ENCODE peak calls at places on chromosome X, in seven cellular contexts. A is tibial nerve, Z is heart left ventricle, R is PC-3, H is osteoblast, O is fibroblast of lung, T is A549. N is an unnamed sample.

GRCh38 chrX:132443736-132444135 is 45.1 kb downstream of the MBNL3 start:
- DNase-seq in A (no peak), Z (no peak), R (no peak), H (no peak), O (no peak), T (no peak), N (no peak)

GRCh38 chrX:9147086-9147485 is 113.2 kb upstream of the FAM9B start:
- DNase-seq in A (no peak), Z (no peak), R (no peak), H (no peak), O (no peak), T (no peak), N (no peak)

GRCh38 chrX:12890467-12890866 is 16.0 kb upstream of the TLR8 start:
- DNase-seq in A (no peak), Z (no peak), R (no peak), H (no peak), O (peak), T (no peak), N (no peak)

GRCh38 chrX:109774706-109775105 is 41.6 kb upstream of the ACSL4 start:
- DNase-seq in A (no peak), Z (no peak), R (peak), H (peak), O (peak), T (peak), N (peak)

GRCh38 chrX:9510366-9510765 is 45.5 kb downstream of the TBL1X start:
- DNase-seq in A (no peak), Z (no peak), R (peak), H (no peak), O (no peak), T (no peak), N (no peak)

GRCh38 chrX:38214551-38214950 is 6.1 kb downstream of the SRPX start:
- DNase-seq in A (no peak), Z (no peak), R (peak), H (no peak), O (peak), T (no peak), N (no peak)

GRCh38 chrX:39196192-39197102 is 395.2 kb downstream of the MID1IP1 start:
- DNase-seq in A (peak), Z (no peak), R (peak), H (no peak), O (peak), T (no peak), N (peak)

GRCh38 chrX:46757593-46757992 is 1.3 kb downstream of the SLC9A7 start:
- DNase-seq in A (no peak), Z (no peak), R (peak), H (peak), O (peak), T (no peak), N (no peak)

GRCh38 chrX:52424658-52425057 is 55.8 kb downstream of the XAGE2 start:
- DNase-seq in A (no peak), Z (no peak), R (peak), H (no peak), O (peak), T (peak), N (no peak)

GRCh38 chrX:112687189-112687691 is 7.5 kb upstream of the LHFPL1 start:
- DNase-seq in A (no peak), Z (no peak), R (no peak), H (no peak), O (peak), T (no peak), N (no peak)

GRCh38 chrX:125436855-125437254 is 117.2 kb downstream of the TEX13C start:
- DNase-seq in A (no peak), Z (no peak), R (peak), H (no peak), O (no peak), T (peak), N (no peak)

GRCh38 chrX:54786972-54787371 is 11.1 kb downstream of the ITIH6 start:
- DNase-seq in A (no peak), Z (no peak), R (peak), H (no peak), O (no peak), T (peak), N (peak)

GRCh38 chrX:74421181-74422028 is at the start of gene SLC16A2:
- DNase-seq in A (peak), Z (peak), R (peak), H (peak), O (peak), T (peak), N (peak)

GRCh38 chrX:33970028-33970932 is 161.8 kb downstream of the FAM47A start:
- DNase-seq in A (no peak), Z (no peak), R (no peak), H (no peak), O (no peak), T (no peak), N (no peak)

GRCh38 chrX:152896450-152896849 is 1.4 kb upstream of the ZNF185 start:
- DNase-seq in A (no peak), Z (no peak), R (peak), H (peak), O (peak), T (peak), N (no peak)

GRCh38 chrX:121831601-121832000 is 784.2 kb downstream of the GLUD2 start:
- DNase-seq in A (no peak), Z (no peak), R (no peak), H (no peak), O (peak), T (no peak), N (no peak)

GRCh38 chrX:12771445-12772069 is 19.7 kb upstream of the PRPS2 start:
- DNase-seq in A (no peak), Z (peak), R (peak), H (no peak), O (peak), T (peak), N (no peak)

GRCh38 chrX:155061770-155062169 is 9.2 kb downstream of the CMC4 start:
- DNase-seq in A (no peak), Z (no peak), R (no peak), H (no peak), O (no peak), T (no peak), N (no peak)

DNA sequence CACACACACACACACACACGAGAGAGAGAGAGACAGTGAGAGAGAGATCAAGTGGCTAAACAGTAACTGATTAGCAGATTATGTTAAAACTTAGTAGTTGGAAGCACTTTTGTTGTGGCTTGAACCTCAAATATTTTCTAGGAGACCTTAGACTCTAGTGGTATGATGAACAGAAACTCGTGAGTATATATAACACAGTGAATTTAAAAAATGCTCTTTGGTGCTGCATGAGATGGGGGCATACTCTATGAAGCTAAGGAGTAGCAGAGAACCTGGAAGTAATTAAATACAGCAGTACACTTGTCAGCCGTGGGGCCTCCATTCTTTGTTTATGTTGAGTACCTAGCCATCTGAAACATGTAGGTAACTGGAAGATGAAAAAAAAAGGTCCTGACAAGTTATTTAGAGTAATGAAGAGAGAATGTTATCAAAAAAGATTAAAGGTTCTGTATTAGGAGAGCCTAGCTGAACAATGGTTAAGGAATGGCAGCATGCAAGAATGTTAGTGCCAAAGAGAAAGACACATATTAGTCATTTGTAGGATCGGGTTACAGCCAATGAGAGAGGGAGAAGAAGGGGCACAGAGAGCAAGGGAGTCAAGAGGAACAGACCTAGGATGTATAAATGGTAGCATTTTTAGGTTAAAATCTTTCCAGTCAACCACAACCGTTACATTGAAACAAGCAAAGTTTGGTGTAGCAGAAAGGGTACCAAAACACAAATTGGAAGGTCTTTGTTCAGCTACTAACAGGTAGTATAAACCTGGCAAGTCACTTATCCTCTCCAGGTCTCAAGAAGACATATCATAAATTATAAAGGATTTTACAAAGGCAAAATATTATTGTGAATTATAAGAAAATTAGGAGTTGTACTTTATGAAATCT is 316.7 kb upstream of the DIPK2B start:
- DNase-seq in A (no peak), Z (no peak), R (peak), H (peak), O (peak), T (peak), N (peak)
- H3K27ac ChIP-seq in A (no peak), Z (no peak), R (peak), H (peak), O (peak), T (peak), N (no peak)

GRCh38 chrX:49879656-49880277 is 483 bp downstream of the USP27X start:
- DNase-seq in A (no peak), Z (no peak), R (no peak), H (peak), O (peak), T (no peak), N (peak)

GRCh38 chrX:49878128-49878833 is 1.0 kb upstream of the USP27X start:
- DNase-seq in A (no peak), Z (no peak), R (no peak), H (peak), O (no peak), T (no peak), N (no peak)

GRCh38 chrX:49878834-49879655 is at the start of gene USP27X:
- DNase-seq in A (peak), Z (peak), R (peak), H (peak), O (peak), T (peak), N (peak)

GRCh38 chrX:49877397-49878101 is 1.7 kb upstream of the USP27X start:
- DNase-seq in A (no peak), Z (no peak), R (no peak), H (peak), O (no peak), T (no peak), N (no peak)

GRCh38 chrX:49876750-49877149 is 2.5 kb upstream of the USP27X start:
- DNase-seq in A (no peak), Z (no peak), R (peak), H (peak), O (peak), T (peak), N (peak)
- H3K27ac ChIP-seq in A (no peak), Z (no peak), R (no peak), H (no peak), O (no peak), T (no peak), N (no peak)

DNA sequence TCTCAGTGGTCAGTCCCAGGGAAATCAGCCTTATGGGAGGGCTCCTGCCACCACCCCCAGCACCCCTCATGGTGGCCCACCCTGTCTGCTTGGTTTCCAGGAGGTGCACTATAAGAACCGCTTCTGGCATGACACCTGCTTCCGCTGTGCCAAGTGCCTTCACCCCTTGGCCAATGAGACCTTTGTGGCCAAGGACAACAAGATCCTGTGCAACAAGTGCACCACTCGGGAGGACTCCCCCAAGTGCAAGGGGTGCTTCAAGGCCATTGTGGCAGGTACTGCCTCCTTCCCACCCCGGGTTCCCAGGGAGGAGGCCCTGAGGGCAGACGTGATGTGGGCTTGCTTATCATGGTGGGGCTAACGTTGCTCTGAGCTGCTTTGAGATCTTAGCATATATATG is 44.3 kb downstream of the MAP7D3 start:
- DNase-seq in A (no peak), Z (no peak), R (no peak), H (no peak), O (no peak), T (no peak), N (no peak)
- H3K27ac ChIP-seq in A (no peak), Z (no peak), R (no peak), H (no peak), O (no peak), T (no peak), N (no peak)

DNA sequence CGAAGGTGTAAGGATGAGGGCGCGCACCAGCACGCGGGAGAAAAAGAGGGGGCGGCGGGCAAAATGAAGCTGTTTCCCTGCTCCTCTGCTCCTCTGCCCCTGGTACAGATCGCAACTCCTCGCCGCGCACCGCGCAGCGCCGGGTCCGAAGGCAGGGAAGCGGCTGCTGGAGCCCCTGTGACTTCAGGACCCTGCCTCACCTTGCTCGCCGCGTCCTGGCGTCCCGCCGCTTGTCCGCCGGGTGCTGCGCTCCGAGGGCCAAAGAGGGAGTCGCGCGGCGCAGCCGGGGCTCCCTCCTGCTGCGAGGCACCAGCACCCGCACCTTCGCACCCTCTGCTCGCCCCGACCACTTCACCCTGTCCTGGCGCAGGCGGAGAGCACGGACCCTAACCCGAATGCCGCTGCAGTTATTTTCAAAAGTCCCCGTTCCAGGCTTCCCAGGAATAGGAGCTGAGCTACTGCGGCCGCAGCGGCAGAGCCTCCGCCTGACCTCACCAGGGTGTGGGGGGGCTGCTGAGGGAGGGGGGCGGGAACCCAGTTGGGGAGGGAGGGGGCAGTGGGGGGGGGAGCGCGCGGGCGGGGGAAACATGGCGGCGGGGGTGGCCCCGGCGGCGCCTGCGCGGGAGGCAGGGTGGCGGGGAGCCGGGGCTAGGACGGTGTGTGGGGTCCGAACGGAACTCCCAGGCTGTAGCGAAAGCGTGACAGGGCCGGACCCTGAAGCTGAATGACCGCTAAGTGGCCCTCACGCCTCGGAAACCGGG is at the start of gene KLHL13:
- DNase-seq in A (peak), Z (peak), R (peak), H (peak), O (peak), T (peak), N (peak)
- H3K27ac ChIP-seq in A (peak), Z (peak), R (peak), H (no peak), O (peak), T (peak), N (no peak)

GRCh38 chrX:31819455-31819854 is 747.6 kb upstream of the FTHL17 start:
- DNase-seq in A (no peak), Z (no peak), R (no peak), H (no peak), O (no peak), T (no peak), N (no peak)
- H3K27ac ChIP-seq in A (no peak), Z (no peak), R (no peak), H (no peak), O (no peak), T (no peak), N (no peak)

DNA sequence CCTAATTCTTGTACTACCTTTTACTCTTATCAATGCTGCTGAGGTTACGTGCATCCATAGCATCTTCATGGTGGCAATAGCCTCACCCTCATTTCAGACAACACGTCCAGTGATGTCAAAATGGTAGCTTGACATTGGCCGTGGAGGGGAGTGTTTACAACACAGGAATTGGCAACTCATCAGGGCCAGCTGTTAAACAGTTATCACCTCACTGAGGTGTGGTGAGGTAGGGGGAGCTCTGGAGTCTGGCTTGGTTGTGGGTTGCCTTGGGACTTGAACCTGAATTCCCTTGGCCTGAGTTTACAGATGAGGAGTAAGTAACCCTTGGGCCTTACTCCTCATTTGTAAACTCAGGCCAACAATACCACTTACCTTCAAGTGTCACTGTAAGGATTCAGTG is 10.4 kb downstream of the SASH3 start:
- DNase-seq in A (no peak), Z (no peak), R (no peak), H (peak), O (no peak), T (no peak), N (no peak)
- H3K27ac ChIP-seq in A (no peak), Z (no peak), R (no peak), H (no peak), O (no peak), T (no peak), N (no peak)

GRCh38 chrX:104039689-104040505 is at the start of gene H2BW2:
- DNase-seq in A (no peak), Z (no peak), R (no peak), H (no peak), O (no peak), T (no peak), N (no peak)
- H3K27ac ChIP-seq in A (no peak), Z (no peak), R (no peak), H (no peak), O (no peak), T (no peak), N (no peak)

GRCh38 chrX:120036704-120037103 is 40.8 kb downstream of the RHOXF2B start:
- DNase-seq in A (no peak), Z (no peak), R (no peak), H (no peak), O (no peak), T (no peak), N (no peak)
- H3K27ac ChIP-seq in A (no peak), Z (no peak), R (no peak), H (no peak), O (no peak), T (no peak), N (no peak)

GRCh38 chrX:41785685-41786084 is 61.7 kb downstream of the GPR82 start:
- DNase-seq in A (no peak), Z (no peak), R (peak), H (peak), O (peak), T (no peak), N (peak)

GRCh38 chrX:41781500-41781899 is 57.5 kb downstream of the GPR82 start:
- DNase-seq in A (no peak), Z (no peak), R (peak), H (no peak), O (peak), T (peak), N (peak)

GRCh38 chrX:41779058-41779564 is 55.1 kb downstream of the GPR82 start:
- DNase-seq in A (no peak), Z (no peak), R (peak), H (no peak), O (peak), T (peak), N (peak)

GRCh38 chrX:41779941-41780340 is 56.0 kb downstream of the GPR82 start:
- DNase-seq in A (no peak), Z (no peak), R (peak), H (no peak), O (no peak), T (no peak), N (no peak)
- H3K27ac ChIP-seq in A (no peak), Z (no peak), R (peak), H (no peak), O (no peak), T (peak), N (no peak)

DNA sequence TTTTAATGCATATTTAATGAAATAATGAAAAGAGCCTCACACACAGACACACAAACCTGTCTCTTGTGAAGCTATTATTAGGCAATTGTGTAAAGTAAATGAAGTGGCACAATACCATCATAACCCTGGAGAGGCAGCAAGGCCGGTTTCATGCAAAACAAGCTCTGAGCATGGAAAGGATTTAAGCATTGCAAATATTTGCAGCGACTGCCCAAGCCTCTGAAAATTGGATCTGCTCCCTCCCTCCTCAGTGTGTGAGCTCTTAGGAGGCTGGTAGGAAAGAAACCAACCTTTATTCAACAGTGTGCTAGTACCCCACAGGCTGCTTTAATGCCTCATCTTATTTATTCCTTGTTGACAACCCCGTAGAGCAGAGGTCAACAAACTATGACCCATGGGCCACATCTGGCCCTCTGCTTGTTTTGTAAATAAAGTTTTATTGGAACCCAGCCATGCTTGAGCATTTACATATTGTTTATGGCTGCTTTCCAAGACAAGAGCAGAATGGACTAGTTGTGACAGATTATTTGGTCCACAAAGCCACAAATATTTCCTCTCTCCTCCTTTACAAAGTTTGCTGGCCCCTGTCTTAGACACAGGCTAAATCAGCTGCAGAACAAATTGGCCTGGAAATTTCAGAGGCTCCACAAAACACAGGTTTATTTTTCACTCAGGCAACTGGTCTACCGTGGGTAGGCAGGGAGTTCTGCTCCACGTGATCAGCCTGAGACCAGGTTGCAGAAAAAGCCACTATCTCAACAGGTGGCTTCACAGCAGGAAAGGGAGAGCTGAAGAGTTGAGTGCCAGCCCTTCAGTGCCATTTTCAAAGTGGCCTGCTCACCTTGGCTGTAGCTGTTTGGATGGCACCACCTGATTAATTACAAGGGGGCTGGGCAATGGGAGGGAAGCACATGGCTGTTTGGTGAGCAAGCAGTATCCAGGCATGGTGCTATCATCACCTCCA is 16.8 kb downstream of the RS1 start:
- DNase-seq in A (no peak), Z (no peak), R (no peak), H (no peak), O (peak), T (no peak), N (no peak)
- H3K27ac ChIP-seq in A (no peak), Z (no peak), R (no peak), H (no peak), O (no peak), T (no peak), N (no peak)

N was measured in RWPE1.